ENCODE peak calls at places on chromosomes 1 and 21, in four cellular contexts. I is adrenal gland, L is prostate gland, Q is osteoblast. U is an unnamed sample. For H3K9me3 and H3K4me1, the result is how much of the 10 kb centered on the place peaks cover.

GRCh38 chr1:94541175-94542087 is at the start of gene F3:
- DNase-seq in I (peak), Q (peak), L (peak), U (peak)

GRCh38 chr1:94958081-94958480 is 31.2 kb upstream of the CNN3 start:
- DNase-seq in Q (no peak), I (no peak), L (no peak), U (no peak)

GRCh38 chr1:22141948-22142314 is 966 bp downstream of the WNT4 start:
- DNase-seq in I (peak), L (no peak), Q (no peak), U (no peak)

GRCh38 chr1:156622581-156623297 is 3.5 kb downstream of the HAPLN2 start:
- DNase-seq in L (no peak), I (no peak), Q (no peak), U (no peak)

GRCh38 chr1:43137445-43138052 is 34.5 kb downstream of the EBNA1BP2 start:
- DNase-seq in I (no peak), Q (no peak), L (no peak), U (no peak)

GRCh38 chr1:91790296-91790851 is 95.6 kb downstream of the TGFBR3 start:
- DNase-seq in Q (no peak), I (no peak), L (no peak), U (no peak)

GRCh38 chr1:160157174-160157573 is 5.8 kb downstream of the ATP1A4 start:
- DNase-seq in Q (no peak), I (no peak), L (peak), U (no peak)

GRCh38 chr1:81974883-81975555 is 174.3 kb downstream of the ADGRL2 start:
- DNase-seq in L (no peak), I (no peak), Q (no peak), U (no peak)

GRCh38 chr1:23951646-23952095 is 8.0 kb upstream of the PNRC2 start:
- DNase-seq in L (no peak), I (no peak), Q (peak), U (no peak)

GRCh38 chr1:223704921-223705878 is 7.1 kb upstream of the CAPN2 start:
- DNase-seq in I (no peak), L (no peak), Q (peak), U (no peak)

GRCh38 chr1:197314672-197315071 is 46.6 kb downstream of the CRB1 start:
- DNase-seq in Q (no peak), I (no peak), L (no peak), U (no peak)

GRCh38 chr1:157151068-157151467 is 12.9 kb upstream of the ETV3 start:
- DNase-seq in Q (no peak), I (no peak), L (no peak), U (no peak)

GRCh38 chr1:160189649-160190625 is at the start of gene CASQ1:
- DNase-seq in Q (no peak), L (peak), I (no peak), U (no peak)

GRCh38 chr1:2235300-2235998 is 7.3 kb downstream of the SKI start:
- DNase-seq in Q (no peak), I (no peak), L (no peak), U (no peak)

GRCh38 chr1:20634594-20635084 is 1.4 kb downstream of the PINK1 start:
- DNase-seq in Q (peak), L (peak), I (peak), U (peak)

GRCh38 chr1:203359010-203359571 is 8.2 kb upstream of the FMOD start:
- DNase-seq in I (no peak), Q (no peak), L (no peak), U (no peak)

GRCh38 chr1:66758247-66758755 is 6.0 kb downstream of the DYNLT5 start:
- DNase-seq in L (no peak), I (no peak), Q (no peak), U (no peak)

GRCh38 chr1:221727146-221728036 is 14.5 kb downstream of the DUSP10 start:
- DNase-seq in L (no peak), I (no peak), Q (no peak), U (no peak)

GRCh38 chr1:175892686-175893085 is 149.3 kb upstream of the TNR start:
- DNase-seq in I (no peak), Q (no peak), L (no peak), U (no peak)

GRCh38 chr1:2345297-2346075 is 45.9 kb downstream of the MORN1 start:
- DNase-seq in I (no peak), Q (peak), L (no peak), U (peak)

GRCh38 chr1:171267391-171267790 is 19.1 kb downstream of the FMO1 start:
- DNase-seq in I (no peak), L (peak), Q (no peak), U (no peak)

GRCh38 chr1:60746278-60746761 is 336.0 kb upstream of the NFIA start:
- DNase-seq in L (no peak), I (no peak), Q (peak), U (no peak)

GRCh38 chr1:229203030-229203751 is 67.7 kb upstream of the RAB4A start:
- DNase-seq in I (no peak), L (no peak), Q (no peak), U (no peak)

GRCh38 chr1:232435746-232436145 is 194.2 kb downstream of the SIPA1L2 start:
- DNase-seq in Q (no peak), L (no peak), I (no peak), U (no peak)

GRCh38 chr1:112687361-112687760 is 12.9 kb downstream of the MOV10 start:
- DNase-seq in I (no peak), Q (no peak), L (peak), U (no peak)

DNA sequence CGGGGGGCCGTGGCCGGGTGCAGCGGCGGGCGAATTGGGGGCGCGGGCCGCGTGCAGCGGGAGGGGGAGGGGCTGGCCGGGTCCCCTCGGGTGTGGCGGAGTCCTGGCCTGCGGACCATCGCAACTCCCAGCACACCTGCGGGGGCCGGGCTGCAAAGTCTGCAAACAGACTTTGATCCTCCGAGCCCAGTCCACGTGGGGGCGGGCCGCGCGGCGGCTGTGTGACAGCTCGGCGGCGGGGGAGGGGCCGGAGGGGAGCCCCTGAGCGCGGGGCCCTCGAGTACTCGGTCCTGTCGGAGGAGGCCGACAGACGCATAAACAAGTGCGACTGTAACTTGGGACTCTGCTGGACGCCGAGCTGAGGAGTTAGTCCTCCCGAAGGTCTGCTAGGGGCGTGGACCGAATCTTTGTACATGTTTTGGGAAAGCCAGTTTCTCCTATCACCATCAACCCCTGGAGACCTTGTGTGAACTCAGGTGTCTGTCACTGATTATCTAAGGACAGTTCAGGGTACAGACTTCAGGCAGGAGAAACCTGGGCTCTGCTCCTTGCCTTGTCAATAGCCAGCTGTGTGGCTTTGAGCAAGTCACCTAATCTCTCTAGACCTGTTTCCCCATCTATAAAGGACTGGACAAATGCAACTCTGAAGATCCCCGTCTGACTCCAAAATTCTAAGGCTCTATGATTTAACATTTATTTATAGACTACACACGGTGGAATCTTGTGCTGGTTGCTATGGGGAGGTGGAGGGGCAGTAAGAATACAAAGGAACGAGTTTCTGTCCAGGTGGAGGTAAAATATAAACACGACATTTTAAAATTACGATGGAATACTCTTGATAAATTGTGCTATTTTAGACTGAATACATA is 707 bp upstream of the SLC30A1 start:
- DNase-seq in Q (peak), I (no peak), L (peak), U (no peak)
- H3K27ac ChIP-seq in Q (peak), I (peak), L (peak), U (peak)

GRCh38 chr1:168755800-168756418 is 26.9 kb upstream of the DPT start:
- DNase-seq in L (no peak), Q (no peak), I (no peak), U (no peak)
- H3K9me3 ChIP-seq in L (under half), Q (under half), I (under half), U (under half)

DNA sequence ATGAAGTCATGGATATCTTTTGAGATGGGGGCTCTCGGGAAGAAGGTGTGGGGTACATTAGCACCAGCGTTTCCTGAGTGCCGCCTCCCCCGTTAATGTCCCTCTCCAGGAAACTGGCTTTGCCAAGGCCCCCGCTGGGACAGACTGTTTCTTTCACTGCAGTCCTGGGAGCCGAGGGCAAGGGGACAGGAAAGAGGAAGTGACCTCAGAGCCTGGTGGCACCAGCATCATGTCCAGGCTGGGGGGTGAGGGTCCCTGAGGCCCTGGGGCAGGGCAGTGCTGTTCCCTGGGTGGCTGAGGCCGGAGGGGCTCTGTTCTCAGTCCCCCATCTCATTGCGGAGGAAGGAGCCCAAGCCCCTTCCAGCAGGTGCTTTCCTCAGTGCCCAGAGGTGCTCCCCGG is 5.8 kb downstream of the PFKL start:
- DNase-seq in Q (no peak), I (no peak), L (no peak), U (no peak)
- H3K4me1 ChIP-seq in Q (under half), I (under half), L (under half), U (under half)

DNA sequence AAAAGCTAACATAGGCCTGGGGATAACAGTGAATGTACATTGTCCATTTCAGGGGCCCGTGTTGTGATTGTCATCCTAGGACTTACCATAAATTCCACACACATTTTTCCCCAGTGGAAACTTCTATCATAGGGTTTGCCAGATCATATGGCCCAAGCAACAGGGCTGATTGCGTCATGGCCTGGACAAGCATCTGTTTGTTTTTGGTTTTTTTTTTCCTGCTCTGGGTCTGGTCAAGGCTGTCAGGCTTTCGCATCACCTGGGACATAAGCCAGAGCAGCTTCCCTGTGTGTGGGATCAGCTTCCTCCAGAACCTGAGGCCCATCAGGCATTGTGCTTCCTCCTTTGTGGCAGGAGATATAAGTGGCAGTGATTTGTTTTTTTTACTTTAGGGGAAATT is 598.5 kb upstream of the USP24 start:
- DNase-seq in Q (no peak), L (no peak), I (peak), U (no peak)
- H3K27ac ChIP-seq in Q (peak), L (no peak), I (no peak), U (no peak)

DNA sequence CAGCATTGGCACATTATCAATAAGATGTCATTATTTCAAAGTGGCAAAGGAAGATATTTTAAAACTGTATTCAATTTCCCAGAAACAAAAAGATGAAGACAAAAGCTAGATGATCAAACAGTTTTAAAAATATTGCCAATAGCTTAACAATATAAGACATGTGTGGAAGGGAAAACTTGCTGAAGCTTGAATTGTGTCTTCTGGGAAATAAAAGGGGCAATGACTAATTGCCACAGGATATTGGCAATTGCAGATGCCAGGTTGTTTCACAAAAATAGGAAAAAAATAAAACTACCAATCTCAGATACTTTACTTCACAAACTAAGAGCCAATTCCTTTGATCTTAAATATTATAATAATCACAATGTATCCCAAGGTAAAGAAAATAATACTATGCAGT is 679.8 kb upstream of the ADAMTS5 start:
- DNase-seq in Q (no peak), I (no peak), L (no peak), U (no peak)
- H3K9me3 ChIP-seq in Q (under half), I (under half), L (under half), U (under half)

GRCh38 chr1:235586992-235587391 is 62.6 kb downstream of the GNG4 start:
- DNase-seq in I (no peak), L (no peak), Q (no peak), U (no peak)
- H3K4me1 ChIP-seq in I (under half), L (under half), Q (under half), U (under half)